ENCODE peak calls at places on chromosomes 7 and 10, in nine cellular contexts. R, T, Y, I, V, B, C, Z and D are unnamed samples.

GRCh38 chr7:129351320-129351719 is 82.9 kb upstream of the STRIP2 start:
- DNase-seq in R (no peak), T (no peak), Y (no peak), I (no peak), V (no peak), B (no peak), C (no peak), Z (no peak), D (no peak)

GRCh38 chr10:49273082-49273465 is 25.9 kb upstream of the C10orf71 start:
- DNase-seq in R (no peak), T (no peak), Y (no peak), I (no peak), V (no peak), B (no peak), C (no peak), Z (no peak), D (no peak)

GRCh38 chr7:69078997-69079769 is 519.1 kb upstream of the AUTS2 start:
- DNase-seq in R (no peak), T (no peak), Y (no peak), I (no peak), V (no peak), B (peak), C (no peak), Z (no peak), D (no peak)

GRCh38 chr7:135260930-135261721 is 27.5 kb downstream of the STRA8 start:
- DNase-seq in R (no peak), T (no peak), Y (peak), I (no peak), V (no peak), B (no peak), C (no peak), Z (peak), D (no peak)

GRCh38 chr10:113071446-113071845 is 121.4 kb downstream of the TCF7L2 start:
- DNase-seq in R (no peak), T (no peak), Y (no peak), I (no peak), V (no peak), B (no peak), C (no peak), Z (no peak), D (no peak)

GRCh38 chr10:80064120-80064886 is 14.2 kb upstream of the TMEM254 start:
- DNase-seq in R (no peak), T (no peak), Y (no peak), I (no peak), V (no peak), B (no peak), C (no peak), Z (no peak), D (no peak)

GRCh38 chr10:132539431-132539839 is 1.8 kb downstream of the INPP5A start:
- DNase-seq in R (no peak), T (no peak), Y (peak), I (no peak), V (no peak), B (no peak), C (no peak), Z (no peak), D (no peak)

GRCh38 chr10:101558206-101558605 is 29.9 kb downstream of the POLL start:
- DNase-seq in R (no peak), T (no peak), Y (no peak), I (peak), V (no peak), B (no peak), C (peak), Z (no peak), D (no peak)

GRCh38 chr7:34727464-34727995 is 69.5 kb downstream of the NPSR1 start:
- DNase-seq in R (no peak), T (no peak), Y (no peak), I (no peak), V (no peak), B (no peak), C (no peak), Z (no peak), D (no peak)

GRCh38 chr10:28928484-28928883 is 251.2 kb downstream of the BAMBI start:
- DNase-seq in R (no peak), T (no peak), Y (no peak), I (peak), V (peak), B (no peak), C (no peak), Z (no peak), D (no peak)

GRCh38 chr7:150945853-150946825 is 32.0 kb downstream of the KCNH2 start:
- DNase-seq in R (no peak), T (no peak), Y (peak), I (no peak), V (no peak), B (no peak), C (no peak), Z (no peak), D (no peak)

GRCh38 chr7:28128608-28129007 is 52.0 kb downstream of the JAZF1 start:
- DNase-seq in R (no peak), T (no peak), Y (no peak), I (no peak), V (no peak), B (no peak), C (no peak), Z (no peak), D (no peak)